ENCODE peak calls at places on chromosome 10, in eight cellular contexts. F, Q, W, C, R, H, K and Z are unnamed samples.

GRCh38 chr10:70942125-70942524 is 53.8 kb upstream of the PCBD1 start:
- DNase-seq in F (no peak), Q (no peak), W (no peak), C (no peak), R (no peak), H (no peak), K (no peak), Z (no peak)

GRCh38 chr10:598415-599170 is 90.9 kb downstream of the DIP2C start:
- DNase-seq in F (peak; percentile 96), Q (no peak), W (no peak), C (no peak), R (no peak), H (no peak), K (peak; percentile 95), Z (no peak)

GRCh38 chr10:35390843-35391152 is 54.5 kb downstream of the CCNY start:
- DNase-seq in F (no peak), Q (no peak), W (no peak), C (no peak), R (no peak), H (no peak), K (no peak), Z (no peak)

GRCh38 chr10:102509387-102509786 is 5.6 kb downstream of the SUFU start:
- DNase-seq in F (no peak), Q (no peak), W (no peak), C (no peak), R (no peak), H (no peak), K (peak; percentile 70), Z (no peak)

GRCh38 chr10:89273680-89274079 is 22.1 kb upstream of the LIPA start:
- DNase-seq in F (no peak), Q (no peak), W (no peak), C (no peak), R (no peak), H (no peak), K (no peak), Z (no peak)

GRCh38 chr10:99730026-99730425 is 1.9 kb downstream of the COX15 start:
- DNase-seq in F (no peak), Q (no peak), W (no peak), C (no peak), R (no peak), H (no peak), K (peak; percentile 95), Z (no peak)

GRCh38 chr10:17143055-17143690 is 13.6 kb upstream of the CUBN start:
- DNase-seq in F (no peak), Q (no peak), W (no peak), C (no peak), R (no peak), H (no peak), K (no peak), Z (no peak)

GRCh38 chr10:94489976-94490788 is 55.4 kb upstream of the HELLS start:
- DNase-seq in F (no peak), Q (no peak), W (no peak), C (no peak), R (no peak), H (no peak), K (no peak), Z (no peak)

GRCh38 chr10:66234872-66235271 is 691.0 kb upstream of the LRRTM3 start:
- DNase-seq in F (no peak), Q (no peak), W (no peak), C (no peak), R (no peak), H (no peak), K (no peak), Z (no peak)

GRCh38 chr10:78283069-78283682 is 249.5 kb downstream of the RPS24 start:
- DNase-seq in F (no peak), Q (no peak), W (no peak), C (no peak), R (no peak), H (no peak), K (no peak), Z (no peak)

GRCh38 chr10:126187399-126187798 is 200.9 kb downstream of the ADAM12 start:
- DNase-seq in F (no peak), Q (no peak), W (no peak), C (no peak), R (no peak), H (no peak), K (no peak), Z (no peak)

GRCh38 chr10:7233259-7233991 is 177.4 kb downstream of the SFMBT2 start:
- DNase-seq in F (no peak), Q (no peak), W (no peak), C (no peak), R (no peak), H (no peak), K (no peak), Z (no peak)

GRCh38 chr10:14543048-14543903 is 212.6 kb upstream of the FRMD4A start:
- DNase-seq in F (no peak), Q (no peak), W (no peak), C (no peak), R (no peak), H (peak; percentile 41), K (peak; percentile 40), Z (no peak)

GRCh38 chr10:86217386-86218080 is 149.1 kb downstream of the GRID1 start:
- DNase-seq in F (no peak), Q (no peak), W (no peak), C (no peak), R (no peak), H (no peak), K (no peak), Z (no peak)

GRCh38 chr10:90023950-90024349 is 322.6 kb downstream of the KIF20B start:
- DNase-seq in F (no peak), Q (no peak), W (no peak), C (no peak), R (no peak), H (no peak), K (peak; percentile 14), Z (peak; percentile 51)

GRCh38 chr10:124119216-124119615 is 25.8 kb upstream of the CHST15 start:
- DNase-seq in F (no peak), Q (no peak), W (no peak), C (no peak), R (no peak), H (no peak), K (no peak), Z (no peak)

GRCh38 chr10:122407375-122408125 is 33.0 kb downstream of the PLEKHA1 start:
- DNase-seq in F (no peak), Q (peak; percentile 38), W (no peak), C (no peak), R (no peak), H (peak; percentile 63), K (no peak), Z (no peak)

GRCh38 chr10:48604408-48605263 is at the start of gene ARHGAP22:
- DNase-seq in F (peak; percentile 73), Q (no peak), W (no peak), C (no peak), R (no peak), H (no peak), K (peak; percentile 30), Z (no peak)

GRCh38 chr10:95026461-95026860 is 42.8 kb downstream of the CYP2C8 start:
- DNase-seq in F (no peak), Q (no peak), W (no peak), C (no peak), R (no peak), H (no peak), K (no peak), Z (no peak)

GRCh38 chr10:132982301-132982989 is 40.1 kb upstream of the CFAP46 start:
- DNase-seq in F (no peak), Q (no peak), W (no peak), C (no peak), R (no peak), H (no peak), K (no peak), Z (peak; percentile 11)

GRCh38 chr10:36349445-36350063 is 707.5 kb upstream of the FZD8 start:
- DNase-seq in F (peak; percentile 82), Q (no peak), W (no peak), C (no peak), R (no peak), H (no peak), K (peak; percentile 93), Z (no peak)